ENCODE peak calls at places on chromosome 21, in six cellular contexts. One of them, this sample, is unnamed.

GRCh38 chr21:25848309-25848708 is 113.5 kb downstream of the GABPA start:
- DNase-seq in endodermal cell: no peak
- DNase-seq in H9: no peak
- DNase-seq in activated B cell treated with CpG ODN at 0.5 μM for 24 hours: no peak
- DNase-seq in HL-60: no peak
- DNase-seq in left lung: no peak
- DNase-seq in this sample: no peak

GRCh38 chr21:32348604-32349332 is 44.0 kb downstream of the URB1 start:
- DNase-seq in activated B cell treated with CpG ODN at 0.5 μM for 24 hours: no peak
- DNase-seq in HL-60: no peak
- DNase-seq in left lung: no peak
- DNase-seq in H9: peak
- DNase-seq in endodermal cell: no peak
- DNase-seq in this sample: no peak

GRCh38 chr21:42114646-42115045 is 43.5 kb downstream of the UMODL1 start:
- DNase-seq in endodermal cell: no peak
- DNase-seq in H9: no peak
- DNase-seq in HL-60: no peak
- DNase-seq in activated B cell treated with CpG ODN at 0.5 μM for 24 hours: no peak
- DNase-seq in left lung: no peak
- DNase-seq in this sample: no peak

GRCh38 chr21:27201197-27201596 is 234.3 kb upstream of the ADAMTS5 start:
- DNase-seq in activated B cell treated with CpG ODN at 0.5 μM for 24 hours: no peak
- DNase-seq in H9: no peak
- DNase-seq in endodermal cell: no peak
- DNase-seq in HL-60: no peak
- DNase-seq in left lung: no peak
- DNase-seq in this sample: no peak

GRCh38 chr21:27104749-27105439 is 138.0 kb upstream of the ADAMTS5 start:
- DNase-seq in endodermal cell: no peak
- DNase-seq in activated B cell treated with CpG ODN at 0.5 μM for 24 hours: no peak
- DNase-seq in HL-60: no peak
- DNase-seq in left lung: no peak
- DNase-seq in H9: no peak
- DNase-seq in this sample: no peak

GRCh38 chr21:36232641-36233040 is 76.0 kb downstream of the DOP1B start:
- DNase-seq in left lung: no peak
- DNase-seq in activated B cell treated with CpG ODN at 0.5 μM for 24 hours: no peak
- DNase-seq in endodermal cell: no peak
- DNase-seq in HL-60: no peak
- DNase-seq in H9: no peak
- DNase-seq in this sample: no peak

GRCh38 chr21:42362700-42363099 is 3.6 kb downstream of the TFF1 start:
- DNase-seq in activated B cell treated with CpG ODN at 0.5 μM for 24 hours: no peak
- DNase-seq in H9: no peak
- DNase-seq in endodermal cell: no peak
- DNase-seq in left lung: no peak
- DNase-seq in HL-60: no peak
- DNase-seq in this sample: no peak

GRCh38 chr21:28657576-28657975 is 335.1 kb downstream of the LTN1 start:
- DNase-seq in left lung: no peak
- DNase-seq in activated B cell treated with CpG ODN at 0.5 μM for 24 hours: no peak
- DNase-seq in HL-60: no peak
- DNase-seq in endodermal cell: no peak
- DNase-seq in H9: no peak
- DNase-seq in this sample: no peak

GRCh38 chr21:24150753-24151152 is 1456.5 kb downstream of the MRPL39 start:
- DNase-seq in activated B cell treated with CpG ODN at 0.5 μM for 24 hours: no peak
- DNase-seq in HL-60: no peak
- DNase-seq in left lung: no peak
- DNase-seq in H9: no peak
- DNase-seq in endodermal cell: no peak
- DNase-seq in this sample: no peak

GRCh38 chr21:32653326-32653901 is 41.2 kb upstream of the CFAP298 start:
- DNase-seq in endodermal cell: peak
- DNase-seq in left lung: no peak
- DNase-seq in H9: peak
- DNase-seq in HL-60: peak
- DNase-seq in activated B cell treated with CpG ODN at 0.5 μM for 24 hours: no peak
- DNase-seq in this sample: no peak

GRCh38 chr21:25624511-25624910 is 14.5 kb upstream of the JAM2 start:
- DNase-seq in activated B cell treated with CpG ODN at 0.5 μM for 24 hours: no peak
- DNase-seq in H9: no peak
- DNase-seq in left lung: no peak
- DNase-seq in HL-60: no peak
- DNase-seq in endodermal cell: no peak
- DNase-seq in this sample: no peak

GRCh38 chr21:30434033-30434631 is 4.1 kb downstream of the KRTAP13-4 start:
- DNase-seq in endodermal cell: peak
- DNase-seq in H9: peak
- DNase-seq in HL-60: peak
- DNase-seq in left lung: no peak
- DNase-seq in activated B cell treated with CpG ODN at 0.5 μM for 24 hours: no peak
- DNase-seq in this sample: no peak

GRCh38 chr21:42469272-42469671 is 26.8 kb downstream of the RSPH1 start:
- DNase-seq in H9: no peak
- DNase-seq in left lung: no peak
- DNase-seq in HL-60: no peak
- DNase-seq in endodermal cell: no peak
- DNase-seq in activated B cell treated with CpG ODN at 0.5 μM for 24 hours: peak
- DNase-seq in this sample: no peak

GRCh38 chr21:42309753-42310213 is 5.4 kb downstream of the TFF3 start:
- DNase-seq in endodermal cell: peak
- DNase-seq in HL-60: peak
- DNase-seq in activated B cell treated with CpG ODN at 0.5 μM for 24 hours: peak
- DNase-seq in H9: peak
- DNase-seq in left lung: peak
- DNase-seq in this sample: no peak

GRCh38 chr21:46402421-46402820 is 56.3 kb upstream of the DIP2A start:
- DNase-seq in activated B cell treated with CpG ODN at 0.5 μM for 24 hours: no peak
- DNase-seq in H9: no peak
- DNase-seq in left lung: no peak
- DNase-seq in HL-60: no peak
- DNase-seq in endodermal cell: no peak
- DNase-seq in this sample: no peak

GRCh38 chr21:23398726-23399125 is 2208.6 kb downstream of the MRPL39 start:
- DNase-seq in left lung: no peak
- DNase-seq in HL-60: no peak
- DNase-seq in endodermal cell: no peak
- DNase-seq in H9: no peak
- DNase-seq in activated B cell treated with CpG ODN at 0.5 μM for 24 hours: no peak
- DNase-seq in this sample: no peak

GRCh38 chr21:26061437-26061836 is 109.1 kb downstream of the APP start:
- DNase-seq in activated B cell treated with CpG ODN at 0.5 μM for 24 hours: no peak
- DNase-seq in HL-60: no peak
- DNase-seq in left lung: no peak
- DNase-seq in H9: no peak
- DNase-seq in endodermal cell: no peak
- DNase-seq in this sample: no peak

GRCh38 chr21:28699186-28699585 is 293.5 kb downstream of the LTN1 start:
- DNase-seq in endodermal cell: no peak
- DNase-seq in left lung: no peak
- DNase-seq in HL-60: no peak
- DNase-seq in activated B cell treated with CpG ODN at 0.5 μM for 24 hours: no peak
- DNase-seq in H9: no peak
- DNase-seq in this sample: no peak

GRCh38 chr21:46056450-46056903 is 41.4 kb upstream of the COL6A2 start:
- DNase-seq in endodermal cell: peak
- DNase-seq in HL-60: no peak
- DNase-seq in activated B cell treated with CpG ODN at 0.5 μM for 24 hours: no peak
- DNase-seq in left lung: peak
- DNase-seq in H9: peak
- DNase-seq in this sample: peak

GRCh38 chr21:43367296-43367695 is 59.6 kb downstream of the SIK1 start:
- DNase-seq in HL-60: no peak
- DNase-seq in endodermal cell: no peak
- DNase-seq in activated B cell treated with CpG ODN at 0.5 μM for 24 hours: no peak
- DNase-seq in H9: no peak
- DNase-seq in left lung: no peak
- DNase-seq in this sample: no peak

GRCh38 chr21:41425954-41426655 is at the start of gene MX1:
- DNase-seq in endodermal cell: peak
- DNase-seq in HL-60: peak
- DNase-seq in H9: peak
- DNase-seq in left lung: peak
- DNase-seq in activated B cell treated with CpG ODN at 0.5 μM for 24 hours: peak
- DNase-seq in this sample: peak

GRCh38 chr21:29075706-29076447 is 2.4 kb upstream of the CCT8 start:
- DNase-seq in HL-60: no peak
- DNase-seq in endodermal cell: no peak
- DNase-seq in H9: no peak
- DNase-seq in activated B cell treated with CpG ODN at 0.5 μM for 24 hours: no peak
- DNase-seq in left lung: no peak
- DNase-seq in this sample: no peak

GRCh38 chr21:37855568-37856391 is 60.5 kb downstream of the KCNJ6 start:
- DNase-seq in left lung: no peak
- DNase-seq in HL-60: no peak
- DNase-seq in endodermal cell: no peak
- DNase-seq in H9: no peak
- DNase-seq in activated B cell treated with CpG ODN at 0.5 μM for 24 hours: no peak
- DNase-seq in this sample: peak

GRCh38 chr21:42594616-42595280 is 58.7 kb upstream of the PDE9A start:
- DNase-seq in left lung: no peak
- DNase-seq in activated B cell treated with CpG ODN at 0.5 μM for 24 hours: no peak
- DNase-seq in HL-60: no peak
- DNase-seq in H9: no peak
- DNase-seq in endodermal cell: no peak
- DNase-seq in this sample: no peak

GRCh38 chr21:33031152-33031551 is 5.4 kb downstream of the OLIG2 start:
- DNase-seq in endodermal cell: no peak
- DNase-seq in H9: no peak
- DNase-seq in left lung: no peak
- DNase-seq in activated B cell treated with CpG ODN at 0.5 μM for 24 hours: no peak
- DNase-seq in HL-60: no peak
- DNase-seq in this sample: no peak

GRCh38 chr21:25961042-25961441 is 209.5 kb downstream of the APP start:
- DNase-seq in left lung: no peak
- DNase-seq in HL-60: no peak
- DNase-seq in H9: peak
- DNase-seq in activated B cell treated with CpG ODN at 0.5 μM for 24 hours: no peak
- DNase-seq in endodermal cell: peak
- DNase-seq in this sample: no peak

GRCh38 chr21:42124081-42124480 is 53.0 kb downstream of the UMODL1 start:
- DNase-seq in endodermal cell: no peak
- DNase-seq in H9: no peak
- DNase-seq in left lung: no peak
- DNase-seq in HL-60: no peak
- DNase-seq in activated B cell treated with CpG ODN at 0.5 μM for 24 hours: no peak
- DNase-seq in this sample: no peak

GRCh38 chr21:32520885-32521735 is 64.2 kb downstream of the TCP10L start:
- DNase-seq in left lung: peak
- DNase-seq in endodermal cell: no peak
- DNase-seq in HL-60: peak
- DNase-seq in activated B cell treated with CpG ODN at 0.5 μM for 24 hours: no peak
- DNase-seq in H9: no peak
- DNase-seq in this sample: peak

GRCh38 chr21:24456358-24456757 is 1150.9 kb downstream of the MRPL39 start:
- DNase-seq in H9: no peak
- DNase-seq in left lung: no peak
- DNase-seq in HL-60: no peak
- DNase-seq in activated B cell treated with CpG ODN at 0.5 μM for 24 hours: no peak
- DNase-seq in endodermal cell: no peak
- DNase-seq in this sample: no peak

GRCh38 chr21:41507521-41508414 is at the start of gene TMPRSS2:
- DNase-seq in left lung: peak
- DNase-seq in endodermal cell: peak
- DNase-seq in H9: peak
- DNase-seq in activated B cell treated with CpG ODN at 0.5 μM for 24 hours: no peak
- DNase-seq in HL-60: no peak
- DNase-seq in this sample: no peak

GRCh38 chr21:28215214-28215954 is 777.3 kb downstream of the LTN1 start:
- DNase-seq in H9: no peak
- DNase-seq in HL-60: no peak
- DNase-seq in activated B cell treated with CpG ODN at 0.5 μM for 24 hours: no peak
- DNase-seq in left lung: no peak
- DNase-seq in endodermal cell: no peak
- DNase-seq in this sample: peak

GRCh38 chr21:34764715-34765284 is 96.0 kb downstream of the CLIC6 start:
- DNase-seq in H9: no peak
- DNase-seq in endodermal cell: no peak
- DNase-seq in HL-60: no peak
- DNase-seq in left lung: no peak
- DNase-seq in activated B cell treated with CpG ODN at 0.5 μM for 24 hours: no peak
- DNase-seq in this sample: no peak
- TF ChIP-seq CTCF in H9: no peak
- TF ChIP-seq CTCF in endodermal cell: no peak
- TF ChIP-seq CTCF in HL-60: no peak
- TF ChIP-seq CTCF in left lung: no peak
- TF ChIP-seq CTCF in activated B cell treated with CpG ODN at 0.5 μM for 24 hours: no peak
- TF ChIP-seq CTCF in this sample: no peak

GRCh38 chr21:44619886-44620285 is 7.0 kb upstream of the KRTAP10-9 start:
- DNase-seq in activated B cell treated with CpG ODN at 0.5 μM for 24 hours: no peak
- DNase-seq in H9: no peak
- DNase-seq in endodermal cell: no peak
- DNase-seq in HL-60: no peak
- DNase-seq in left lung: no peak
- DNase-seq in this sample: no peak

GRCh38 chr21:44616591-44616926 is 4.7 kb downstream of the KRTAP10-8 start:
- DNase-seq in left lung: no peak
- DNase-seq in H9: no peak
- DNase-seq in HL-60: no peak
- DNase-seq in activated B cell treated with CpG ODN at 0.5 μM for 24 hours: no peak
- DNase-seq in endodermal cell: no peak
- DNase-seq in this sample: no peak

GRCh38 chr21:44618909-44619308 is 7.0 kb downstream of the KRTAP10-8 start:
- DNase-seq in HL-60: no peak
- DNase-seq in endodermal cell: no peak
- DNase-seq in activated B cell treated with CpG ODN at 0.5 μM for 24 hours: no peak
- DNase-seq in H9: no peak
- DNase-seq in left lung: no peak
- DNase-seq in this sample: no peak

GRCh38 chr21:44617071-44617501 is 5.2 kb downstream of the KRTAP10-8 start:
- DNase-seq in HL-60: no peak
- DNase-seq in activated B cell treated with CpG ODN at 0.5 μM for 24 hours: no peak
- DNase-seq in left lung: no peak
- DNase-seq in H9: no peak
- DNase-seq in endodermal cell: peak
- DNase-seq in this sample: no peak

GRCh38 chr21:44618504-44618903 is 6.6 kb downstream of the KRTAP10-8 start:
- DNase-seq in HL-60: no peak
- DNase-seq in endodermal cell: peak
- DNase-seq in activated B cell treated with CpG ODN at 0.5 μM for 24 hours: no peak
- DNase-seq in left lung: no peak
- DNase-seq in H9: peak
- DNase-seq in this sample: no peak
- TF ChIP-seq CTCF in HL-60: no peak
- TF ChIP-seq CTCF in endodermal cell: peak
- TF ChIP-seq CTCF in activated B cell treated with CpG ODN at 0.5 μM for 24 hours: no peak
- TF ChIP-seq CTCF in left lung: no peak
- TF ChIP-seq CTCF in H9: peak
- TF ChIP-seq CTCF in this sample: no peak

GRCh38 chr21:34360488-34361241 is 3.1 kb upstream of the KCNE2 start:
- DNase-seq in activated B cell treated with CpG ODN at 0.5 μM for 24 hours: no peak
- DNase-seq in left lung: no peak
- DNase-seq in H9: no peak
- DNase-seq in HL-60: no peak
- DNase-seq in endodermal cell: peak
- DNase-seq in this sample: no peak
- TF ChIP-seq CTCF in activated B cell treated with CpG ODN at 0.5 μM for 24 hours: no peak
- TF ChIP-seq CTCF in left lung: no peak
- TF ChIP-seq CTCF in H9: no peak
- TF ChIP-seq CTCF in HL-60: no peak
- TF ChIP-seq CTCF in endodermal cell: no peak
- TF ChIP-seq CTCF in this sample: no peak

GRCh38 chr21:39176312-39176711 is 6.9 kb downstream of the PSMG1 start:
- DNase-seq in activated B cell treated with CpG ODN at 0.5 μM for 24 hours: no peak
- DNase-seq in left lung: no peak
- DNase-seq in HL-60: no peak
- DNase-seq in endodermal cell: no peak
- DNase-seq in H9: no peak
- DNase-seq in this sample: no peak
- TF ChIP-seq CTCF in activated B cell treated with CpG ODN at 0.5 μM for 24 hours: no peak
- TF ChIP-seq CTCF in left lung: no peak
- TF ChIP-seq CTCF in HL-60: no peak
- TF ChIP-seq CTCF in endodermal cell: no peak
- TF ChIP-seq CTCF in H9: no peak
- TF ChIP-seq CTCF in this sample: no peak